ENCODE peak calls at places on chromosomes 11 and 22, in four cellular contexts. U is WTC11, S is HepG2, I is K562. R is an unnamed sample.

GRCh38 chr11:68146010-68146540 is 24.9 kb upstream of the CHKA start:
- DNase-seq in U (no peak), S (peak), I (no peak), R (peak)

GRCh38 chr11:6992457-6993431 is 27.4 kb downstream of the ZNF214 start:
- DNase-seq in U (no peak), S (no peak), I (no peak), R (no peak)

GRCh38 chr11:106464728-106465127 is 387.3 kb downstream of the AASDHPPT start:
- DNase-seq in U (no peak), S (no peak), I (no peak), R (no peak)

GRCh38 chr11:69310934-69311766 is 17.2 kb downstream of the MYEOV start:
- DNase-seq in U (no peak), S (no peak), I (no peak), R (no peak)

GRCh38 chr11:112453601-112454577 is 193.2 kb upstream of the PLET1 start:
- DNase-seq in U (peak), S (peak), I (peak), R (peak)

GRCh38 chr11:8732748-8733241 is 50.2 kb downstream of the RPL27A start:
- DNase-seq in U (no peak), S (no peak), I (no peak), R (no peak)

GRCh38 chr11:65662802-65663633 is at the start of gene RELA:
- DNase-seq in U (peak), S (peak), I (peak), R (peak)

GRCh38 chr22:45096256-45096907 is 67.3 kb upstream of the NUP50 start:
- DNase-seq in U (peak), S (peak), I (peak), R (peak)

GRCh38 chr11:63508009-63508408 is 2.1 kb downstream of the LGALS12 start:
- DNase-seq in U (peak), S (peak), I (peak), R (peak)

GRCh38 chr22:24402460-24403192 is 24.8 kb upstream of the ADORA2A start:
- DNase-seq in U (no peak), S (peak), I (no peak), R (peak)

GRCh38 chr11:126727381-126727780 is 273.2 kb downstream of the KIRREL3 start:
- DNase-seq in U (no peak), S (no peak), I (no peak), R (no peak)

GRCh38 chr11:112697371-112697770 is 263.8 kb upstream of the NCAM1 start:
- DNase-seq in U (no peak), S (no peak), I (no peak), R (no peak)

GRCh38 chr11:35525501-35526175 is at the start of gene PAMR1:
- DNase-seq in U (peak), S (no peak), I (no peak), R (no peak)

GRCh38 chr11:19200410-19201201 is 1.2 kb downstream of the CSRP3 start:
- DNase-seq in U (no peak), S (no peak), I (no peak), R (no peak)

GRCh38 chr11:19868281-19868821 is 155.7 kb downstream of the NAV2 start:
- DNase-seq in U (no peak), S (no peak), I (no peak), R (no peak)

GRCh38 chr11:71459076-71459766 is 6.2 kb downstream of the NADSYN1 start:
- DNase-seq in U (no peak), S (no peak), I (no peak), R (no peak)

GRCh38 chr11:64138413-64138812 is 27.5 kb downstream of the MACROD1 start:
- DNase-seq in U (no peak), S (no peak), I (no peak), R (no peak)

GRCh38 chr11:47270331-47271271 is 668 bp downstream of the MADD start:
- DNase-seq in U (no peak), S (peak), I (peak), R (peak)

GRCh38 chr22:20618488-20618887 is 111.1 kb downstream of the MED15 start:
- DNase-seq in U (no peak), S (no peak), I (no peak), R (no peak)
- TF ChIP-seq NR3C1 in U (no peak), S (no peak), I (no peak), R (no peak)

DNA sequence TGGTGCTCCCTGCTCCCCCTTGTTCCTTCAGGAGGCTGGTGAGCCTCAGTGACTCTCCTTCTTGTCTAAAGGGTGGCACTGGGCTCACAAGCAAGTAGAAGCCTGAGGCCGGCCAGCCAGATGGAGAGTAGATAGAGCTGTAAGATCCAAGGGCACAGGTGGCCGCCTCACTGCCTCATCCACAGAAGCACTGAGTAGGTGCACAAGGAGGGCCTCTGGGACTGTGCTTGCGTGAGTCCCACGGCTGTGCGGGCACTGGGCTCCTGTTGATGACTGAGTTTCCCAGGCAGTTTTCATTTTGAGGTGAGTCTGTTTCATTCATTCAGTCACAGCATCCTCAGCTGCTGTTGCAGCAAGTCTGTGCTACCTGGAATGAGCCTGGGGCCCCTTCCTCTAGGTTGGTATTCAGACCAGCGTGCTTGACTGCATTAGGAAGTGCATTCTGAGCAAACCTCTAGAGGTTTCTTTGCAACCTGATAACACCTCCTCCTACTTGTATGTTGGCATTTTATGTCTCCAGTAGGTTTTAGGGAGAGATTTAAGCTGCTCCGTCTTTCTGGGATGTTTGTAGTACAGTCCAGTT is 184.0 kb downstream of the TBC1D22A start:
- DNase-seq in U (no peak), S (no peak), I (no peak), R (no peak)
- TF ChIP-seq NR3C1 in U (no peak), S (no peak), I (no peak), R (no peak)

GRCh38 chr22:37419370-37419915 is 7.8 kb downstream of the ELFN2 start:
- DNase-seq in U (no peak), S (no peak), I (no peak), R (no peak)
- TF ChIP-seq NR3C1 in U (no peak), S (no peak), I (no peak), R (no peak)

DNA sequence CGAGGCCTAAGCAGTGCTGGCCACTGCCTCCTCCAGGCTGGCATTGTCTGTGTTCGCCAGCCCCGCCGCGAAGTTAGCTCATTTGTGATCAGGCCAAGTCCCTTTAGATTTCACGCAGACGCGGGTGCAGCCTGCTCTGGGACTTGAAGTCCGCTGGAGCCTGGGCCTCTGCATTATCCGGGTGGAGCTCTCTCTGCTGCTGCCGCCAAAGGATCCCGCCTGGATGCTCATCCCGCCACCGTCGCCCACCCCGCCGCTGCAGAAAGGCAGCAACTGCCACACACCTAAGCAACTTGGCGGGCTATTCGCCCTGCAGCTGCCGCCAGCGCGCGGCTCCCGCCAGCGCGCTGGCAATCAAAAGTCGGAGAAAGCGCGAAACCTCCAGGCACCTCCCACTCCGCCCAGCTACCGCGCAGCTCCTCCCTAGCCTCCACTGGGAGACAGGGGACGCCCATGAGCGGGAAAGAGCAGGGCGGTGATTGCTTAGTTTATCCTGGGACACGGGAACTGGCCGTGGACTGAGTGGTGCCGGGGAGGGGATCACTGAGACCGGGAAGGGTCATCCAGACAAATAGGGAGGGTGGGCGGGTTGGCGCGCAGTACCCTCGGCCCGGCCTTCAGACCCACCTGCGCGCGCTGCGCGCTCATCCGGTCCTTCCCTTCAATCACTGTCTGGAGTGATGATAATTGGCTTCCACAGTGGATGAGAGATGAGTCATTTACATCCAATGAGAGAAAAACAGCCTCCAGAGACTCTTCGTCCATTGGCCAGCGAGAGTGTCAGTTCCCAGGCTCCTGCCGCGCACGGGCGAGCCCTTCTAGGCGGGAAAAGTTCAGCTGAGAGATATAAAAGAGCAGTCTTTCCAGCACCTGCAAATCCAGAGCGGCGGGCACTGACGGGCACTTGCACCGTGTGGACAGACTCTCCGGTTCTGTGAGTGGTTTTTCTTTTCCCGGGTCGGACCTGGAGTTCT is at the start of gene FAM111B:
- DNase-seq in U (peak), S (peak), I (peak), R (peak)
- TF ChIP-seq NR3C1 in U (no peak), S (no peak), I (no peak), R (no peak)

GRCh38 chr11:130477646-130478203 is 29.3 kb downstream of the ADAMTS15 start:
- DNase-seq in U (no peak), S (no peak), I (no peak), R (no peak)

GRCh38 chr11:130480166-130480565 is 31.7 kb downstream of the ADAMTS15 start:
- DNase-seq in U (no peak), S (no peak), I (no peak), R (no peak)

GRCh38 chr11:130478204-130478701 is 29.8 kb downstream of the ADAMTS15 start:
- DNase-seq in U (no peak), S (no peak), I (no peak), R (peak)

GRCh38 chr11:130480721-130481140 is 32.3 kb downstream of the ADAMTS15 start:
- DNase-seq in U (no peak), S (no peak), I (no peak), R (no peak)

GRCh38 chr11:130478881-130479280 is 30.4 kb downstream of the ADAMTS15 start:
- DNase-seq in U (no peak), S (no peak), I (no peak), R (no peak)
- TF ChIP-seq NR3C1 in U (no peak), S (no peak), I (no peak), R (no peak)

GRCh38 chr11:11171854-11172253 is 181.2 kb downstream of the CSNK2A3 start:
- DNase-seq in U (no peak), S (no peak), I (no peak), R (no peak)
- TF ChIP-seq NR3C1 in U (no peak), S (no peak), I (no peak), R (no peak)

GRCh38 chr11:16252373-16252772 is 104.0 kb downstream of the SOX6 start:
- DNase-seq in U (no peak), S (peak), I (peak), R (peak)
- TF ChIP-seq NR3C1 in U (no peak), S (no peak), I (no peak), R (no peak)

DNA sequence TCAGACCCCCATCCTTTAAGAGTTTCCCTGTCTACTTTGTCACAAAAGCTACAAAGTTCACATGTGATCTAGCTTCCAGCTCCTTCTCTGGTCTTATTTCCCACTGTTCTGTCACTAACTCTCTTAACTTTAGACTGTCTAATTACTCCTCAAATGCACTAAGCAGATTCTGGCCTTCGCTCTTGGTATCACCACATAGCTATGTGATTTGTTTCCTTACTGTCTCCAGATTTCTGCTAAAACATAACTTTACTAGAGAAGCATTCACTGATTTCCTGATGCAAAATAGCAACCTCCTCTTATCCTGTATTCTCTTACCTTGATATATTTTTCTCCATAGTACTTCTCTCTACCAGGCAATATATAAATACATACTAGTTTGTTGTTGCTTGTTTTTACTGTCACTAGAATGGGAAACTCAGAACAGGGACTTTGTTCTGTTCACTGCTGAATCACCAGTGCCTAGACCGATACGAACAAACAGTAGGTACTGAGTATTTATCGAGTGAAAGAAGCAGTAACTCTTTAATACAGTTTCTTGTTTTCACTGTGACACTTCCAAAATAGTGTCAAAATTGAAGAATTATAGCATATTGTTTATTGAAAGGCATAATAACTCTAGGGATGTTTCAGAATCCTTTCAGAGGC is 205.6 kb downstream of the DDX10 start:
- DNase-seq in U (no peak), S (peak), I (no peak), R (peak)
- TF ChIP-seq NR3C1 in U (no peak), S (no peak), I (no peak), R (no peak)

GRCh38 chr11:117730256-117730800 is 66.7 kb downstream of the DSCAML1 start:
- DNase-seq in U (no peak), S (no peak), I (no peak), R (no peak)
- TF ChIP-seq NR3C1 in U (no peak), S (no peak), I (no peak), R (no peak)

R was measured in A549.